ENCODE peak calls at places on chromosome 4, in six cellular contexts. E is ascending aorta; A is iPS DF 6.9; J is naive thymus-derived CD4-positive, alpha-beta T cell; Z is CD4-positive, alpha-beta T cell; W is transverse colon. R is an unnamed sample.

GRCh38 chr4:150242820-150243458 is 164.7 kb downstream of the DCLK2 start:
- DNase-seq in E (no peak), A (no peak), J (no peak), Z (no peak), W (no peak), R (peak; percentile 38)

GRCh38 chr4:159006202-159006601 is 96.7 kb upstream of the RAPGEF2 start:
- DNase-seq in E (no peak), A (no peak), J (no peak), Z (no peak), W (peak; percentile 51), R (peak; percentile 99)

GRCh38 chr4:159210975-159211374 is 108.1 kb downstream of the RAPGEF2 start:
- DNase-seq in E (no peak), A (no peak), J (no peak), Z (no peak), W (no peak), R (no peak)

GRCh38 chr4:157048248-157048647 is 27.7 kb upstream of the GLRB start:
- DNase-seq in E (no peak), A (no peak), J (no peak), Z (no peak), W (peak; percentile 9), R (no peak)

GRCh38 chr4:182564966-182565365 is 321.8 kb downstream of the TENM3 start:
- DNase-seq in E (no peak), A (no peak), J (no peak), Z (no peak), W (no peak), R (no peak)

GRCh38 chr4:15003441-15003890 is 1.2 kb downstream of the CPEB2 start:
- DNase-seq in E (peak; percentile 72), A (no peak), J (peak; percentile 61), Z (peak; percentile 53), W (peak; percentile 68), R (peak; percentile 7)

GRCh38 chr4:103996059-103996458 is 276.3 kb upstream of the TACR3 start:
- DNase-seq in E (no peak), A (peak; percentile 9), J (no peak), Z (no peak), W (no peak), R (peak; percentile 69)

GRCh38 chr4:165351359-165352130 is 24.1 kb downstream of the MSMO1 start:
- DNase-seq in E (no peak), A (no peak), J (no peak), Z (no peak), W (no peak), R (no peak)

GRCh38 chr4:143531368-143531767 is 17.9 kb downstream of the SMARCA5 start:
- DNase-seq in E (no peak), A (no peak), J (no peak), Z (no peak), W (no peak), R (peak; percentile 27)

GRCh38 chr4:48021086-48021485 is 4.5 kb downstream of the NIPAL1 start:
- DNase-seq in E (no peak), A (no peak), J (no peak), Z (no peak), W (no peak), R (no peak)

GRCh38 chr4:183300660-183301059 is 19.4 kb downstream of the CLDN22 start:
- DNase-seq in E (no peak), A (no peak), J (no peak), Z (no peak), W (no peak), R (peak; percentile 13)

GRCh38 chr4:821181-821591 is 4.7 kb downstream of the CPLX1 start:
- DNase-seq in E (no peak), A (no peak), J (no peak), Z (no peak), W (no peak), R (no peak)
- H3K27me3 ChIP-seq in E (peaks cover 16% of the 10 kb centered on the region), A (peaks cover 27% of the 10 kb centered on the region), J (no peaks in the 10 kb centered on the region), Z (peaks cover 45% of the 10 kb centered on the region), W (peaks cover 65% of the 10 kb centered on the region), R (peaks cover 23% of the 10 kb centered on the region)

GRCh38 chr4:184821242-184821641 is 4.5 kb downstream of the ACSL1 start:
- DNase-seq in E (no peak), A (no peak), J (no peak), Z (no peak), W (no peak), R (no peak)

GRCh38 chr4:184817494-184818215 is 8.1 kb downstream of the ACSL1 start:
- DNase-seq in E (no peak), A (no peak), J (no peak), Z (no peak), W (no peak), R (no peak)

GRCh38 chr4:184822356-184822755 is 3.4 kb downstream of the ACSL1 start:
- DNase-seq in E (no peak), A (no peak), J (no peak), Z (no peak), W (no peak), R (no peak)

GRCh38 chr4:184818216-184818564 is 7.6 kb downstream of the ACSL1 start:
- DNase-seq in E (no peak), A (no peak), J (no peak), Z (no peak), W (no peak), R (no peak)

DNA sequence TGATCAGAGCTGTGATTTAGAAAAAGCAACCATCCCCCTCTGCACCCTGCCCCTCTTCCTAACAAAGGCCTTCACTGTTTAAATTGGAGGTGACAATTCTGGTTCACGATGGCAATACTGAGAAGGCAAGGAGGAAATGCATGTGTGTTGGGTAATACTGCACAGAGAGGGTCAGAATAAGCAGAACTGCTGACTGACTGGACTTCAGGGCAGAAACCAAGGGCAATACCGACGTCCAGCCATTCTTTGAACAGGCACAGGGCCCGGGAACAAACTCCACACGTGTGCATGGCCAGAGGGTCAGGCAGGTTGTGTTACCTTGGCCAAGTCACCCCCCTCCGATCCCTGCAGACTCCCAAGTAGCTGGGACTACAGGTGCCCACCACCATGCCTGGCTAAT is 6.0 kb downstream of the ACSL1 start:
- DNase-seq in E (no peak), A (no peak), J (no peak), Z (no peak), W (no peak), R (no peak)
- H3K27me3 ChIP-seq in E (no peaks in the 10 kb centered on the region), A (peaks cover 4% of the 10 kb centered on the region), J (no peaks in the 10 kb centered on the region), Z (no peaks in the 10 kb centered on the region), W (no peaks in the 10 kb centered on the region), R (no peaks in the 10 kb centered on the region)

GRCh38 chr4:8128096-8128856 is 30.3 kb downstream of the ABLIM2 start:
- DNase-seq in E (no peak), A (no peak), J (no peak), Z (no peak), W (no peak), R (no peak)
- H3K27me3 ChIP-seq in E (no peaks in the 10 kb centered on the region), A (no peaks in the 10 kb centered on the region), J (no peaks in the 10 kb centered on the region), Z (no peaks in the 10 kb centered on the region), W (no peaks in the 10 kb centered on the region), R (no peaks in the 10 kb centered on the region)

GRCh38 chr4:173522874-173523395 is 7.1 kb downstream of the HAND2 start:
- DNase-seq in E (no peak), A (no peak), J (no peak), Z (no peak), W (no peak), R (no peak)
- H3K27me3 ChIP-seq in E (no peaks in the 10 kb centered on the region), A (peaks cover 98% of the 10 kb centered on the region), J (peaks cover 17% of the 10 kb centered on the region), Z (peaks cover 100% of the 10 kb centered on the region), W (peaks cover 100% of the 10 kb centered on the region), R (peaks cover 63% of the 10 kb centered on the region)

DNA sequence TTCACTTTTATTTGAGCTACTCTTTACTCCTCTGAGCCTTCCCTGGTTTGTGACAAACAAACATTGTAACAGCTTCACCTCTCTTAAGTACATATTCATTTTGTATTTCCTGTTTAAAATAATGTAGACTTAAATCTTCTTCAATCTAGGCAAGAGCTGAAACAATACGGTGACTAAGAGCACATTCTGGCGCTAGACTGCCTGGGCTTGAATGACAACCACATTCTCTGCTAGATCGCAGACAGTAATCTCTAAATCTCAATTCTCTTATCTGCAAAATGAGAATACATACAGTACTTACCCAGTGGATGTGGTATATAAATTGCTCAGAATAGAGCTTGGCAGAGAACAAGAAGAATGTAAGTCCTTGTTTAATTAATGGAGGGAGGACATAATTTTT is 144.8 kb downstream of the ARAP2 start:
- DNase-seq in E (no peak), A (no peak), J (no peak), Z (no peak), W (no peak), R (no peak)
- H3K27me3 ChIP-seq in E (no peaks in the 10 kb centered on the region), A (no peaks in the 10 kb centered on the region), J (no peaks in the 10 kb centered on the region), Z (no peaks in the 10 kb centered on the region), W (no peaks in the 10 kb centered on the region), R (no peaks in the 10 kb centered on the region)

GRCh38 chr4:146649232-146649631 is 10.5 kb downstream of the POU4F2 start:
- DNase-seq in E (no peak), A (no peak), J (no peak), Z (no peak), W (no peak), R (no peak)
- H3K27me3 ChIP-seq in E (no peaks in the 10 kb centered on the region), A (peaks cover 82% of the 10 kb centered on the region), J (no peaks in the 10 kb centered on the region), Z (peaks cover 84% of the 10 kb centered on the region), W (peaks cover 99% of the 10 kb centered on the region), R (peaks cover 44% of the 10 kb centered on the region)